ENCODE peak calls at places on chromosomes 6 and 20, in six cellular contexts. G is ACHN; K is NCI-H1092 treated with DMSO at 0.1 percent for 48 hours; A is spleen; T is activated CD4-positive, alpha-beta T cell treated with anti-CD3 and anti-CD28 coated beads for 48 hours; Q is activated naive CD8-positive, alpha-beta T cell treated with anti-CD3 and anti-CD28 coated beads for 36 hours. S is an unnamed sample.

GRCh38 chr20:30922129-30922528 is 335.3 kb upstream of the DEFB115 start:
- DNase-seq in G (no peak), K (no peak), A (peak), T (no peak), Q (no peak), S (no peak)

GRCh38 chr6:165042912-165043311 is 266.5 kb downstream of the C6orf118 start:
- DNase-seq in G (no peak), K (no peak), A (no peak), T (no peak), Q (no peak), S (peak)

GRCh38 chr20:47392721-47393073 is 36.2 kb upstream of the ZMYND8 start:
- DNase-seq in G (no peak), K (no peak), A (no peak), T (no peak), Q (no peak), S (peak)

GRCh38 chr6:14713966-14714631 is 531.8 kb upstream of the JARID2 start:
- DNase-seq in G (no peak), K (no peak), A (no peak), T (no peak), Q (no peak), S (peak)

GRCh38 chr6:170030284-170031095 is 260.4 kb downstream of the DLL1 start:
- DNase-seq in G (no peak), K (no peak), A (peak), T (no peak), Q (no peak), S (no peak)

GRCh38 chr20:58308680-58309527 is 611 bp upstream of the RAB22A start:
- DNase-seq in G (peak), K (no peak), A (peak), T (no peak), Q (no peak), S (peak)

GRCh38 chr20:8223096-8223870 is 91.2 kb downstream of the PLCB1 start:
- DNase-seq in G (no peak), K (no peak), A (no peak), T (no peak), Q (no peak), S (peak)

GRCh38 chr20:34560141-34560523 is 1.6 kb downstream of the MAP1LC3A start:
- DNase-seq in G (no peak), K (no peak), A (peak), T (no peak), Q (no peak), S (no peak)

GRCh38 chr20:59825563-59825920 is 107.9 kb downstream of the SYCP2 start:
- DNase-seq in G (no peak), K (no peak), A (no peak), T (no peak), Q (no peak), S (no peak)

GRCh38 chr6:138765896-138766487 is 7.6 kb upstream of the CCDC28A start:
- DNase-seq in G (peak), K (peak), A (no peak), T (no peak), Q (no peak), S (peak)

GRCh38 chr6:26205161-26205624 is 118.0 kb downstream of the HFE start:
- DNase-seq in G (peak), K (peak), A (peak), T (peak), Q (peak), S (peak)

GRCh38 chr6:100232791-100233573 is 231.7 kb downstream of the SIM1 start:
- DNase-seq in G (no peak), K (no peak), A (no peak), T (no peak), Q (no peak), S (peak)